ENCODE peak calls at places on chromosomes 11 and 22, in four cellular contexts. F, H, X and W are unnamed samples.

GRCh38 chr11:703515-703914 is 2.5 kb upstream of the EPS8L2 start:
- DNase-seq in H (no peak), F (no peak), X (no peak), W (no peak)

GRCh38 chr22:36162127-36163034 is 1.8 kb upstream of the APOL3 start:
- DNase-seq in X (no peak), H (no peak), F (peak; percentile 22), W (no peak)

GRCh38 chr11:10044618-10045017 is 249.4 kb downstream of the SBF2 start:
- DNase-seq in X (no peak), F (peak; percentile 43), H (no peak), W (no peak)

GRCh38 chr11:24593332-24593731 is 96.5 kb downstream of the LUZP2 start:
- DNase-seq in F (no peak), X (no peak), H (no peak), W (no peak)

GRCh38 chr11:128039140-128040021 is 548.0 kb downstream of the ETS1 start:
- DNase-seq in F (peak; percentile 98), H (peak; percentile 45), X (no peak), W (no peak)

GRCh38 chr11:64859542-64860414 is 15.3 kb upstream of the CDC42BPG start:
- DNase-seq in H (no peak), F (no peak), X (no peak), W (no peak)

GRCh38 chr11:37026326-37026725 is 428.3 kb upstream of the RAG2 start:
- DNase-seq in H (no peak), X (no peak), F (no peak), W (no peak)

GRCh38 chr22:18111759-18112330 is 1.2 kb downstream of the TUBA8 start:
- DNase-seq in X (no peak), H (no peak), F (no peak), W (no peak)

GRCh38 chr11:33713162-33713913 is 12.7 kb upstream of the C11orf91 start:
- DNase-seq in H (no peak), F (peak; percentile 59), X (no peak), W (no peak)

GRCh38 chr22:31295831-31296230 is 3.5 kb upstream of the PIK3IP1 start:
- DNase-seq in H (no peak), X (no peak), F (peak; percentile 51), W (no peak)

GRCh38 chr11:1480191-1480554 is 6.4 kb downstream of the MOB2 start:
- DNase-seq in F (no peak), H (no peak), X (no peak), W (no peak)